ENCODE peak calls at places on chromosome 4, in ten cellular contexts. P is naive thymus-derived CD4-positive, alpha-beta T cell; E is adipocyte; R is brain microvascular endothelial cell; Z is MM.1S; A is psoas muscle; O is effector memory CD4-positive, alpha-beta T cell; I is testis; L is tibial artery; Y is right atrium auricular region. V is an unnamed sample. For H3K27me3, the result is how much of the 10 kb centered on the place peaks cover.

GRCh38 chr4:140286503-140286902 is 86.9 kb upstream of the SCOC start:
- DNase-seq in L (no peak), Z (no peak), R (no peak), P (no peak), E (peak), O (no peak), I (peak), A (peak), Y (no peak), V (no peak)

GRCh38 chr4:132710971-132711370 is 438.1 kb upstream of the PCDH10 start:
- DNase-seq in E (no peak), I (no peak), Z (no peak), P (no peak), O (no peak), A (no peak), L (no peak), Y (no peak), R (no peak), V (no peak)

GRCh38 chr4:87555751-87556619 is 26.8 kb upstream of the SPARCL1 start:
- DNase-seq in E (peak), A (no peak), L (peak), Z (no peak), P (no peak), I (no peak), O (no peak), Y (no peak), R (peak), V (peak)

GRCh38 chr4:154456240-154456639 is 35.4 kb downstream of the DCHS2 start:
- DNase-seq in R (no peak), O (no peak), E (no peak), L (no peak), I (no peak), Y (no peak), P (no peak), A (no peak), Z (no peak), V (no peak)

GRCh38 chr4:175810360-175810759 is 1.7 kb downstream of the GPM6A start:
- DNase-seq in E (no peak), Y (no peak), P (no peak), R (no peak), Z (no peak), A (no peak), L (no peak), I (no peak), O (no peak), V (no peak)

GRCh38 chr4:183541081-183542045 is 36.5 kb downstream of the ING2 start:
- DNase-seq in E (peak), P (no peak), A (no peak), O (no peak), L (no peak), Z (no peak), R (no peak), I (peak), Y (peak), V (no peak)

GRCh38 chr4:88335092-88335665 is 43.5 kb upstream of the HERC6 start:
- DNase-seq in Z (no peak), I (no peak), Y (no peak), R (peak), L (no peak), E (no peak), A (no peak), O (no peak), P (no peak), V (no peak)

GRCh38 chr4:77050962-77051361 is 24.8 kb downstream of the CCNI start:
- DNase-seq in I (no peak), L (no peak), A (no peak), R (no peak), Z (no peak), E (peak), P (no peak), O (no peak), Y (no peak), V (no peak)

GRCh38 chr4:110902500-110902899 is 279.6 kb upstream of the PITX2 start:
- DNase-seq in I (no peak), A (no peak), E (peak), Z (no peak), P (no peak), O (no peak), L (no peak), Y (no peak), R (no peak), V (no peak)

GRCh38 chr4:10783351-10783750 is 98.8 kb upstream of the CLNK start:
- DNase-seq in Z (no peak), Y (no peak), P (no peak), L (no peak), I (peak), O (no peak), R (peak), A (no peak), E (peak), V (no peak)

GRCh38 chr4:15963001-15963451 is at the start of gene FGFBP2:
- DNase-seq in R (peak), Y (no peak), A (peak), E (peak), Z (no peak), I (peak), O (no peak), P (peak), L (no peak), V (no peak)

GRCh38 chr4:7260569-7260968 is 68.2 kb downstream of the SORCS2 start:
- DNase-seq in Z (no peak), R (no peak), Y (no peak), A (no peak), P (no peak), O (no peak), I (no peak), L (no peak), E (no peak), V (no peak)
- H3K27me3 ChIP-seq in Z (half or more), R (under half), Y (under half), A (under half), P (under half), O (under half), I (under half), L (under half), E (under half), V (under half)

DNA sequence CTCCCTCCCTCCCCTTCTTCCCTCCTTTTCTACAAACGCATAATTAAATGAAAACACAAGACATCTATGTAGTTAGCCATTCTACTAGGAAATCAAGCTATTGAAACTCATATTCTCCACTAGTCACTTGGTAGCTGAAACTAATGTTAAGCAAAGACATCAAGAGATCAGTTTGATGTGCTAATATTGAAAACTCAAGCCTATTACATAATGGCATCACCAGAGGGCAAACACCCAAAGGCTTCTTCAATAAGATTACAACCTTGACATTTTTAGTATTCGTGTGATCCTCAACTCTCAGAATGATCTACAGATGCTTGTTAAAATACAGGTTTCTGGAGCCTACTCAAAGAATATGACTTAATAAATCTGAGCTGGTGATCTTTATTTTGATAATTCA is 6.2 kb upstream of the GUCY1A1 start:
- DNase-seq in R (no peak), O (no peak), Y (no peak), P (no peak), A (no peak), I (no peak), L (no peak), E (no peak), Z (no peak), V (no peak)
- H3K27me3 ChIP-seq in R (under half), O (under half), Y (under half), P (under half), A (under half), I (under half), L (under half), E (under half), Z (under half), V (under half)

DNA sequence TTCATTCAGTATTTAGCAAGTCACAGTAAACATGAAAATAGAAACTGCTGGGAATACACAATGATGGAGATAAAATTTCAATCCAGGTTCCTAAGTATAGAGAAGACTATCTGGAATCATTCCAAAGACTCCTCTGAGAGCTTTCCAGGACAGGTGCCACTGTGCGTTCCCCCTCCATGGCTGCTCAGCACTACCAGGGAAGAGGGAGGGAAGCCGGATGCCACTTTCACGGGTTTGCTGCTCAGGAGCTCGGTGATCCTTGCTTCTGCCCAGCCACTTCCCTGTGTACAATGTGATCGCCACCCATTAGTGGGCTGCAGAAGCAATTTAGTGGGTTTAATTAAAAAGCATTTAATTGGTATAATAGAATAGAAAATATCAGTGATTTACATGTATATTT is 94.5 kb downstream of the FNIP2 start:
- DNase-seq in Y (no peak), A (no peak), L (no peak), P (no peak), I (no peak), Z (no peak), E (no peak), O (no peak), R (no peak), V (no peak)
- H3K27me3 ChIP-seq in Y (under half), A (under half), L (under half), P (under half), I (under half), Z (under half), E (under half), O (under half), R (under half), V (under half)

GRCh38 chr4:1080432-1080831 is 32.9 kb downstream of the RNF212 start:
- DNase-seq in Y (no peak), R (no peak), Z (no peak), P (no peak), O (no peak), L (no peak), E (no peak), I (no peak), A (no peak), V (no peak)

GRCh38 chr4:1079711-1080265 is 33.6 kb downstream of the RNF212 start:
- DNase-seq in I (no peak), Z (no peak), P (no peak), L (no peak), A (no peak), R (no peak), Y (no peak), O (no peak), E (no peak), V (no peak)

GRCh38 chr4:1082215-1083182 is 30.9 kb downstream of the RNF212 start:
- DNase-seq in A (peak), O (no peak), R (peak), Z (peak), I (no peak), P (no peak), E (peak), L (peak), Y (peak), V (no peak)

GRCh38 chr4:1080961-1081688 is 32.2 kb downstream of the RNF212 start:
- DNase-seq in Z (no peak), P (no peak), L (no peak), A (no peak), Y (no peak), I (no peak), R (no peak), O (no peak), E (no peak), V (no peak)

GRCh38 chr4:1081689-1082040 is 31.7 kb downstream of the RNF212 start:
- DNase-seq in E (no peak), Z (no peak), Y (no peak), I (no peak), P (no peak), L (no peak), O (no peak), R (no peak), A (no peak), V (no peak)
- H3K27me3 ChIP-seq in E (under half), Z (under half), Y (under half), I (under half), P (under half), L (half or more), O (under half), R (under half), A (under half), V (under half)

DNA sequence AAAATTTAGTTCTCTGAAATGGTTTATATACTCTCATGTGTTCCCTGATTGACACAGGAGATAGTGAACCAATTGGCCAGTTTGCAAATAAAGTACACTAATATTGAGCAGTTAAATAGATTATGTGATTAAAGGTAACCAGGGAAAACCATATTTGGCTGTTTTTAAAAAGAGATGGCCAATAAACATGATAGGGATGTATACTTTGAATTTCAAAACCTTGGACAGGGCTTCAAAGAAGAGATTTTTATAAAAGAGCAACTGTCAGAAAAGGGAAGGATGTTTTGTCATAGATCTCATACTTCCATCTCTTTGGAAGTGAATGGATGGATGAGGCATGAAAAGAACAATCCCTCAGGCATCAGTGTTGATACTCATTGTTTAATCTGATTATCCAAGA is 825.3 kb downstream of the STIM2 start:
- DNase-seq in L (no peak), A (no peak), O (no peak), Y (no peak), R (no peak), Z (no peak), P (no peak), E (no peak), I (no peak), V (no peak)
- H3K27me3 ChIP-seq in L (under half), A (under half), O (under half), Y (under half), R (under half), Z (under half), P (under half), E (under half), I (under half), V (under half)

V was measured in BJ.